ENCODE peak calls at places on chromosomes 6 and 20, in four cellular contexts. O, Z, F and L are unnamed samples.
A peak's percentile ranks its signal among the peaks of the same experiment; 100 is the strongest.

GRCh38 chr20:47004179-47004578 is 109.5 kb downstream of the EYA2 start:
- DNase-seq in F (no peak), O (no peak), Z (no peak), L (no peak)

GRCh38 chr6:90374201-90374600 is 77.6 kb upstream of the BACH2 start:
- DNase-seq in F (no peak), Z (no peak), O (no peak), L (no peak)

GRCh38 chr20:58138395-58138794 is 90.1 kb downstream of the ANKRD60 start:
- DNase-seq in F (no peak), O (no peak), Z (no peak), L (no peak)

GRCh38 chr6:70310063-70310694 is 7.3 kb upstream of the COL9A1 start:
- DNase-seq in Z (peak; percentile 64), F (peak; percentile 73), O (no peak), L (no peak)

GRCh38 chr6:32432050-32432450 is 7.6 kb upstream of the HLA-DRA start:
- DNase-seq in Z (peak; percentile 55), O (no peak), F (peak; percentile 71), L (no peak)

GRCh38 chr20:51826372-51826771 is 24.1 kb upstream of the SALL4 start:
- DNase-seq in O (no peak), Z (no peak), F (no peak), L (no peak)

GRCh38 chr20:50293244-50294139 is 102.9 kb downstream of the CEBPB start:
- DNase-seq in O (no peak), F (no peak), Z (no peak), L (no peak)

GRCh38 chr6:147283460-147283859 is 79.2 kb downstream of the STXBP5 start:
- DNase-seq in O (no peak), F (no peak), Z (peak; percentile 13), L (no peak)